ENCODE peak calls at places on chromosomes 2 and 18, in ten cellular contexts. X is hypothalamus; V is activated T-helper 1 cell treated with anti-CD3 and anti-CD28 coated beads, Interleukin-12 subunit alpha, Interleukin-12 subunit beta, Interleukin-2, Interleukin-4 antibody, amounts not matched to agents 30 ng/mL and 10 ng/mL and 1 ng/mL, durations not matched to agents 14 hours and 24 hours and 36 hours; U is PC-3; Q is HFFc6; P is GM12865; G is activated naive CD8-positive, alpha-beta T cell treated with anti-CD3 and anti-CD28 coated beads, Interleukin-2, amount 50 U/mL, for 24 hours; D is activated T-cell treated with anti-CD3 and anti-CD28 coated beads, Interleukin-2, amount 50 U/mL, for 72 hours; M is GOT3; H is stimulated activated CD4-positive, alpha-beta T cell treated with anti-CD3 and anti-CD28 coated beads, Interleukin-12 subunit alpha, Interleukin-12 subunit beta, amount 100 ng/mL, for 48 hours. R is an unnamed sample.

GRCh38 chr2:165435611-165436010 is 33.9 kb upstream of the CSRNP3 start:
- DNase-seq in X (no peak), V (no peak), U (no peak), Q (no peak), P (no peak), G (no peak), D (no peak), M (no peak), H (no peak), R (no peak)

GRCh38 chr2:165901996-165902395 is 51.6 kb downstream of the TTC21B start:
- DNase-seq in X (no peak), V (no peak), U (no peak), Q (no peak), P (no peak), G (no peak), D (no peak), M (no peak), H (no peak), R (no peak)

GRCh38 chr2:498493-499178 is 178.6 kb downstream of the TMEM18 start:
- DNase-seq in X (no peak), V (no peak), U (no peak), Q (no peak), P (no peak), G (no peak), D (no peak), M (no peak), H (no peak), R (no peak)

GRCh38 chr2:70982971-70983370 is 4.5 kb downstream of the ANKRD53 start:
- DNase-seq in X (no peak), V (no peak), U (no peak), Q (no peak), P (no peak), G (no peak), D (no peak), M (no peak), H (no peak), R (no peak)

GRCh38 chr2:234827096-234827860 is 124.5 kb upstream of the SH3BP4 start:
- DNase-seq in X (no peak), V (no peak), U (no peak), Q (no peak), P (no peak), G (no peak), D (no peak), M (no peak), H (no peak), R (no peak)

GRCh38 chr2:105925390-105925789 is 180.7 kb downstream of the NCK2 start:
- DNase-seq in X (no peak), V (no peak), U (no peak), Q (no peak), P (no peak), G (no peak), D (no peak), M (no peak), H (no peak), R (no peak)

GRCh38 chr2:112665113-112665780 is 19.5 kb downstream of the SLC20A1 start:
- DNase-seq in X (no peak), V (no peak), U (no peak), Q (no peak), P (no peak), G (no peak), D (no peak), M (no peak), H (no peak), R (no peak)

GRCh38 chr2:149098722-149099121 is 60.2 kb downstream of the LYPD6B start:
- DNase-seq in X (no peak), V (no peak), U (peak; percentile 62), Q (peak; percentile 64), P (no peak), G (no peak), D (no peak), M (no peak), H (no peak), R (no peak)

GRCh38 chr2:197113221-197113831 is 186.8 kb upstream of the PGAP1 start:
- DNase-seq in X (no peak), V (no peak), U (peak; percentile 61), Q (no peak), P (peak; percentile 41), G (no peak), D (no peak), M (no peak), H (no peak), R (no peak)

GRCh38 chr2:101958071-101958470 is 33.7 kb upstream of the IL1R2 start:
- DNase-seq in X (no peak), V (no peak), U (peak; percentile 28), Q (no peak), P (no peak), G (no peak), D (no peak), M (no peak), H (no peak), R (no peak)

GRCh38 chr2:172098287-172098649 is 4.4 kb downstream of the DLX2 start:
- DNase-seq in X (no peak), V (no peak), U (no peak), Q (no peak), P (no peak), G (no peak), D (no peak), M (no peak), H (no peak), R (no peak)

GRCh38 chr2:84052043-84052442 is 407.0 kb downstream of the SUCLG1 start:
- DNase-seq in X (no peak), V (no peak), U (no peak), Q (no peak), P (no peak), G (no peak), D (no peak), M (no peak), H (no peak), R (no peak)

GRCh38 chr2:222300725-222301295 is 2.0 kb upstream of the PAX3 start:
- DNase-seq in X (no peak), V (no peak), U (no peak), Q (no peak), P (no peak), G (no peak), D (no peak), M (no peak), H (no peak), R (no peak)

GRCh38 chr18:69538849-69539248 is 138.2 kb downstream of the DOK6 start:
- DNase-seq in X (no peak), V (no peak), U (no peak), Q (no peak), P (no peak), G (no peak), D (no peak), M (no peak), H (no peak), R (no peak)

GRCh38 chr2:184875212-184875611 is 276.9 kb downstream of the ZNF804A start:
- DNase-seq in X (no peak), V (no peak), U (no peak), Q (no peak), P (no peak), G (no peak), D (no peak), M (no peak), H (no peak), R (no peak)

R was measured in activated CD4-positive, alpha-beta memory T cell treated with anti-CD3 and anti-CD28 coated beads, Interleukin-2, amount 10 ng/mL, durations not matched to agents 7 days and 5 days.